ENCODE peak calls at places on chromosomes 7 and 10, in four cellular contexts. G is neural crest cell; L is natural killer cell; A is CD4-positive, alpha-beta T cell. H is an unnamed sample.

GRCh38 chr10:75599875-75600648 is 168.6 kb downstream of the LRMDA start:
- DNase-seq in G (no peak), L (no peak), A (no peak), H (no peak)

GRCh38 chr10:30059209-30060107 is at the start of gene JCAD:
- DNase-seq in G (peak; percentile 67), L (peak; percentile 53), A (peak; percentile 31), H (peak; percentile 30)

GRCh38 chr10:42754155-42755027 is 28.2 kb upstream of the BMS1 start:
- DNase-seq in G (peak; percentile 15), L (no peak), A (peak; percentile 11), H (no peak)

GRCh38 chr10:133133471-133134231 is 26.4 kb upstream of the KNDC1 start:
- DNase-seq in G (no peak), L (no peak), A (no peak), H (no peak)

GRCh38 chr10:63576501-63576900 is 55.3 kb downstream of the REEP3 start:
- DNase-seq in G (no peak), L (no peak), A (no peak), H (no peak)

GRCh38 chr7:4631664-4632171 is 50.4 kb upstream of the FOXK1 start:
- DNase-seq in G (peak; percentile 51), L (no peak), A (no peak), H (peak; percentile 68)

GRCh38 chr7:1232623-1233327 is at the start of gene UNCX:
- DNase-seq in G (no peak), L (no peak), A (no peak), H (no peak)

GRCh38 chr7:114663502-114663901 is 248.9 kb downstream of the FOXP2 start:
- DNase-seq in G (no peak), L (no peak), A (no peak), H (no peak)

GRCh38 chr7:10662491-10662890 is 311.2 kb upstream of the PHF14 start:
- DNase-seq in G (no peak), L (no peak), A (no peak), H (no peak)

GRCh38 chr10:13784067-13784466 is 197.3 kb downstream of the PRPF18 start:
- DNase-seq in G (no peak), L (no peak), A (no peak), H (no peak)

GRCh38 chr7:42096681-42097637 is 140.1 kb downstream of the GLI3 start:
- DNase-seq in G (no peak), L (no peak), A (no peak), H (no peak)

GRCh38 chr7:94100723-94101345 is 96.7 kb upstream of the BET1 start:
- DNase-seq in G (no peak), L (no peak), A (no peak), H (no peak)

GRCh38 chr7:134714791-134715190 is 64.6 kb upstream of the CALD1 start:
- DNase-seq in G (no peak), L (no peak), A (no peak), H (no peak)

GRCh38 chr7:122299624-122299934 is 5.0 kb downstream of the FEZF1 start:
- DNase-seq in G (no peak), L (no peak), A (no peak), H (no peak)

GRCh38 chr10:92692085-92692671 is 2.4 kb downstream of the HHEX start:
- DNase-seq in G (peak; percentile 19), L (no peak), A (no peak), H (no peak)

GRCh38 chr10:130138479-130138866 is 2.3 kb downstream of the GLRX3 start:
- DNase-seq in G (no peak), L (no peak), A (no peak), H (no peak)

GRCh38 chr10:88538038-88538437 is 45.1 kb downstream of the RNLS start:
- DNase-seq in G (no peak), L (no peak), A (no peak), H (no peak)

GRCh38 chr7:25478925-25479324 is 250.6 kb upstream of the NPVF start:
- DNase-seq in G (no peak), L (no peak), A (no peak), H (no peak)

GRCh38 chr10:19966751-19967150 is 150.5 kb downstream of the PLXDC2 start:
- DNase-seq in G (no peak), L (no peak), A (no peak), H (no peak)

GRCh38 chr10:124534231-124534798 is 72.7 kb downstream of the LHPP start:
- DNase-seq in G (no peak), L (peak; percentile 26), A (no peak), H (peak; percentile 70)

GRCh38 chr7:110522751-110523200 is 568.2 kb upstream of the LRRN3 start:
- DNase-seq in G (no peak), L (no peak), A (no peak), H (no peak)

GRCh38 chr10:61903991-61904350 is 2.5 kb downstream of the ARID5B start:
- DNase-seq in G (no peak), L (no peak), A (no peak), H (no peak)

GRCh38 chr7:4840097-4840501 is 21.7 kb downstream of the PAPOLB start:
- DNase-seq in G (no peak), L (no peak), A (no peak), H (peak; percentile 44)

GRCh38 chr7:139023076-139023475 is 12.8 kb downstream of the ZC3HAV1L start:
- DNase-seq in G (no peak), L (no peak), A (no peak), H (no peak)

GRCh38 chr7:184768-185264 is 7.6 kb upstream of the FAM20C start:
- DNase-seq in G (no peak), L (no peak), A (no peak), H (no peak)

GRCh38 chr7:110246118-110246517 is 844.8 kb upstream of the LRRN3 start:
- DNase-seq in G (no peak), L (no peak), A (no peak), H (no peak)

GRCh38 chr10:79402951-79403350 is 42.5 kb downstream of the ZCCHC24 start:
- DNase-seq in G (no peak), L (no peak), A (no peak), H (no peak)

GRCh38 chr7:102322202-102322715 is 34.0 kb downstream of the SPDYE6 start:
- DNase-seq in G (no peak), L (no peak), A (no peak), H (no peak)

GRCh38 chr7:75872073-75872782 is 6.6 kb upstream of the RHBDD2 start:
- DNase-seq in G (no peak), L (no peak), A (no peak), H (no peak)

GRCh38 chr7:148746139-148746538 is 47.4 kb downstream of the CUL1 start:
- DNase-seq in G (no peak), L (no peak), A (no peak), H (no peak)

GRCh38 chr7:2967238-2967637 is 76.4 kb downstream of the CARD11 start:
- DNase-seq in G (no peak), L (no peak), A (no peak), H (no peak)

GRCh38 chr7:83782628-83783027 is 133.7 kb upstream of the SEMA3E start:
- DNase-seq in G (no peak), L (no peak), A (no peak), H (no peak)

GRCh38 chr7:21507627-21508343 is 35.1 kb upstream of the DNAH11 start:
- DNase-seq in G (peak; percentile 11), L (peak; percentile 17), A (no peak), H (no peak)

GRCh38 chr7:155395176-155395797 is 62.6 kb upstream of the EN2 start:
- DNase-seq in G (no peak), L (no peak), A (no peak), H (no peak)

GRCh38 chr7:155399577-155399976 is 58.4 kb upstream of the EN2 start:
- DNase-seq in G (no peak), L (no peak), A (no peak), H (no peak)

GRCh38 chr7:155396661-155397060 is 61.3 kb upstream of the EN2 start:
- DNase-seq in G (no peak), L (no peak), A (no peak), H (no peak)

GRCh38 chr7:155401884-155402283 is 56.0 kb upstream of the EN2 start:
- DNase-seq in G (no peak), L (no peak), A (no peak), H (no peak)

GRCh38 chr7:155398944-155399343 is 59.0 kb upstream of the EN2 start:
- DNase-seq in G (no peak), L (no peak), A (no peak), H (no peak)
- TF ChIP-seq CTCF in G (no peak), L (no peak), A (no peak), H (no peak)

GRCh38 chr7:43511769-43512515 is 71.0 kb upstream of the STK17A start:
- DNase-seq in G (no peak), L (no peak), A (no peak), H (no peak)

GRCh38 chr7:43513236-43513635 is 69.7 kb upstream of the STK17A start:
- DNase-seq in G (peak; percentile 2), L (no peak), A (no peak), H (no peak)

GRCh38 chr7:43509906-43510305 is 73.0 kb upstream of the STK17A start:
- DNase-seq in G (no peak), L (no peak), A (no peak), H (no peak)

GRCh38 chr7:43508434-43508833 is 74.5 kb upstream of the STK17A start:
- DNase-seq in G (no peak), L (no peak), A (no peak), H (no peak)

GRCh38 chr7:43511029-43511428 is 71.9 kb upstream of the STK17A start:
- DNase-seq in G (no peak), L (no peak), A (no peak), H (no peak)
- TF ChIP-seq CTCF in G (peak; percentile 30), L (no peak), A (no peak), H (no peak)

DNA sequence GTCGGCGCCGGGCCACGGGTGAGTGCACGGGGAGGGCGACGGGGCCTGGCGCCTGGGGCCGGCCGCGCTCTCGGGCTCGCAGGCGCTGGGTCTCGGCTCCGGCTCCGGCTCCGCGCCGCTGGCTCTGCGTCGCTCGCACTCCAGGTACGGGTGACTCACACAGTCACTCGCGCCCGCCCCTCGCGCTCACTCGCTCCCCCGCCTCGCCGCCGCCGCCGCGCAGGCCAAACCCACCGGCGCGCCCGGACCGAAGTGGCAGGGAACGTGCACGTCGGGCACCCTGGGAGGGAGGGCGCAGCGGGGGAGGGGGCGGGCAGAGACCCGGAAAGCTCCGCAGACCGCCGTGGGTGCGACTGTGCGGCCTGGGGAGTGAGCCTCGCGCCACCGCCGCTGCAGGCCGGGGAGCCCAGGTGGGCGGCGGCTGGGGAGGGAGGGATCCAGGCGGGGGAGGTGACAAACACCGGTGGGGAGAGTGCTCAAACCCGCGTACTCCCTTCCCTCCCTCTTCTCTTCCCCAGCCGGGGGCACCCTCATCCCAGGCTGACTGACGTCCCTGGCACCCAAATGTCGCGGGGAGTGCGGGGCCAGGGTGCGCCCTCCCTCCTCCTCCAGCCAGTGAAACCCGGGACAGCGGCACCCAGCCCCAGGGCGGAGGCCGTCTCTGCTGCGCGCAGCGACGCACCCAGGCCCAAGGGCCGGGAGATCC is 277.0 kb upstream of the NEBL start:
- DNase-seq in G (peak; percentile 33), L (no peak), A (peak; percentile 0), H (peak; percentile 83)
- TF ChIP-seq CTCF in G (no peak), L (no peak), A (no peak), H (no peak)

GRCh38 chr10:80598084-80598798 is 60.5 kb downstream of the SH2D4B start:
- DNase-seq in G (no peak), L (no peak), A (no peak), H (no peak)

GRCh38 chr10:80599424-80599847 is 61.7 kb downstream of the SH2D4B start:
- DNase-seq in G (peak; percentile 55), L (no peak), A (no peak), H (no peak)

GRCh38 chr10:80600251-80600650 is 62.5 kb downstream of the SH2D4B start:
- DNase-seq in G (no peak), L (no peak), A (no peak), H (no peak)

GRCh38 chr10:80598951-80599350 is 61.2 kb downstream of the SH2D4B start:
- DNase-seq in G (no peak), L (no peak), A (no peak), H (no peak)

GRCh38 chr10:80596391-80597257 is 58.9 kb downstream of the SH2D4B start:
- DNase-seq in G (peak; percentile 26), L (no peak), A (no peak), H (no peak)
- TF ChIP-seq CTCF in G (peak; percentile 70), L (peak; percentile 75), A (peak; percentile 80), H (peak; percentile 16)